ENCODE peak calls at places on chromosomes 7 and 10, in seven cellular contexts. R, M, A, Q, P, F and L are unnamed samples.

GRCh38 chr10:46282460-46283216 is 4.2 kb upstream of the ANTXRL start:
- DNase-seq in R (peak; percentile 62), M (peak; percentile 73), A (peak; percentile 70), Q (peak; percentile 82), P (peak; percentile 66), F (no peak), L (peak; percentile 40)

GRCh38 chr7:107327986-107328569 is 141.8 kb upstream of the GPR22 start:
- DNase-seq in R (peak; percentile 51), M (no peak), A (no peak), Q (peak; percentile 10), P (no peak), F (peak; percentile 13), L (no peak)

GRCh38 chr7:44473295-44473694 is 17.2 kb downstream of the NUDCD3 start:
- DNase-seq in R (peak; percentile 45), M (no peak), A (no peak), Q (peak; percentile 41), P (no peak), F (no peak), L (no peak)

GRCh38 chr10:79056361-79056735 is 12.4 kb upstream of the ZMIZ1 start:
- DNase-seq in R (no peak), M (no peak), A (no peak), Q (no peak), P (no peak), F (no peak), L (no peak)

GRCh38 chr7:30308392-30308791 is 24.0 kb downstream of the ZNRF2 start:
- DNase-seq in R (peak; percentile 12), M (no peak), A (no peak), Q (no peak), P (no peak), F (no peak), L (no peak)

GRCh38 chr10:58747687-58748086 is 235.0 kb downstream of the BICC1 start:
- DNase-seq in R (no peak), M (no peak), A (no peak), Q (no peak), P (no peak), F (no peak), L (no peak)

GRCh38 chr10:44105643-44106042 is 279.3 kb downstream of the CXCL12 start:
- DNase-seq in R (no peak), M (no peak), A (no peak), Q (no peak), P (no peak), F (no peak), L (no peak)

GRCh38 chr10:110312206-110312605 is 7.5 kb upstream of the SMNDC1 start:
- DNase-seq in R (no peak), M (no peak), A (no peak), Q (no peak), P (no peak), F (no peak), L (no peak)

GRCh38 chr7:64686493-64687184 is 20.7 kb downstream of the ZNF107 start:
- DNase-seq in R (no peak), M (no peak), A (no peak), Q (no peak), P (peak; percentile 66), F (no peak), L (no peak)

GRCh38 chr7:50335795-50336754 is 31.6 kb downstream of the IKZF1 start:
- DNase-seq in R (no peak), M (no peak), A (no peak), Q (no peak), P (no peak), F (no peak), L (no peak)

GRCh38 chr10:50373821-50374501 is 122.6 kb upstream of the ASAH2 start:
- DNase-seq in R (peak; percentile 37), M (no peak), A (no peak), Q (peak; percentile 52), P (no peak), F (no peak), L (no peak)

GRCh38 chr7:43865277-43865676 is 4.0 kb downstream of the MRPS24 start:
- DNase-seq in R (no peak), M (no peak), A (no peak), Q (no peak), P (no peak), F (no peak), L (no peak)

GRCh38 chr7:137664846-137665245 is 181.9 kb downstream of the DGKI start:
- DNase-seq in R (no peak), M (no peak), A (no peak), Q (no peak), P (no peak), F (no peak), L (no peak)

DNA sequence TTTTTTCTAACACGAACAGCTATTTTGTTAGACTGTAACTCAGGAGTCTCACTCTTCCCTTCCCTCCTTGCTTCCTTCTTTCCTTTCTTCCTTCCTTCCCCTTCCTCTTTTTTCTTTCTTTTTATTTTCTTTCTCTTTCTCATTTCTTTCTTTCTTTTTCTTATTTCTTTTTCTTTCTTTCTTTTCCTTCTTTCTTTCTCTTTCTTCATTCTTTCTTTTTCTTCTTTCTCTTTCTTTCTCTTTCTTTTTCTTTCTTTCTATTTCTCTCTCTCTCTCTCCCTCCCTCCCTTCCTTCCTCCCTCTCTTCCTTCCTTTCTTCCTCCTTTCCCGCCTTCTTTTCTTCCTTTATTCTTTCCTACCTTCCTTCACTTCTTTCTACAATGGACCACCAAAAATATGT is 1443.0 kb upstream of the LRRTM3 start:
- DNase-seq in R (no peak), M (no peak), A (no peak), Q (no peak), P (no peak), F (no peak), L (no peak)
- TF ChIP-seq CTCF in R (no peak), M (no peak), A (no peak), Q (no peak), P (no peak), F (no peak), L (no peak)

GRCh38 chr7:151390594-151391357 is 19.1 kb downstream of the WDR86 start:
- DNase-seq in R (no peak), M (no peak), A (no peak), Q (no peak), P (no peak), F (no peak), L (no peak)
- TF ChIP-seq CTCF in R (no peak), M (no peak), A (no peak), Q (no peak), P (no peak), F (no peak), L (no peak)

DNA sequence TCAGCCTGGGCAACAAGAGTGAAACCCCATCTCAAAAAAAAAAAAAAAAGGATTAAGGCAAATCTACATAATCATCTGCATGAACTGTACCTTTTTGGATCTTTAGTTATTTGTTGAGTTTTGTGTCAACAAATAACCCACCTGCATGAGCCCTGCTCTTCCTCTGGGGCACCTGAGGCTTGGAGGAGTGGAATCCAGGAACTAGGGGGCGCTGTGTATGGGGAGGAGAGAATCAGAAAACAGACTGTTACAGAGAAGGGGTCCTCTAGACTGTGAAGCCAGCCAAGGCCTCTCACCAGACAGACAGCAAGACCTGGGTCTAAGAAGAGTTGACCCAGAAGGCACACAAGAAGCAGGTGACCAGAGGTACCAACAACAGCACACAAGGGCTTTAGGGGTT is 682.8 kb upstream of the NRP1 start:
- DNase-seq in R (no peak), M (no peak), A (peak; percentile 45), Q (no peak), P (no peak), F (no peak), L (no peak)
- TF ChIP-seq CTCF in R (no peak), M (no peak), A (peak; percentile 57), Q (peak; percentile 9), P (no peak), F (no peak), L (peak; percentile 20)

DNA sequence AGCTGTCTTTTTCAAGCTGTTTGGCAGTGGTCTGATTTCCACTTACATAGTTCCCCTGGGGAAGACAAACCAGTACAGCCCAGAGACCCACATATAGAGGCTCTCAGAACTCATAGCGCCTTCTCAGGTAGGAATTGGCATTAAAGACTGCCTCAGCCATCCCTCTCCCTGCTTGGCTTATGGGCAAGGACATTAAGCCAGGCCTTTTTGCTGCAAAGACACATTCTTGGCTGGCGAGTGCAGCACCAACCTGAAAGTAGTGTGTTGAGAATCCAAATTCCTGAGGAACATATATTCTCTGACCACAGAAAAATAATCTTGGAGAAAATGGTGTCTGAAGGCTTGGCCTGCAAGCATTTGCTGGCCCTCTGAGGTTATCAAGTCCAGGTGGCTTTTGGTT is 39.2 kb upstream of the HPS1 start:
- DNase-seq in R (peak; percentile 35), M (no peak), A (no peak), Q (no peak), P (no peak), F (no peak), L (no peak)
- TF ChIP-seq CTCF in R (no peak), M (no peak), A (no peak), Q (no peak), P (no peak), F (no peak), L (no peak)

DNA sequence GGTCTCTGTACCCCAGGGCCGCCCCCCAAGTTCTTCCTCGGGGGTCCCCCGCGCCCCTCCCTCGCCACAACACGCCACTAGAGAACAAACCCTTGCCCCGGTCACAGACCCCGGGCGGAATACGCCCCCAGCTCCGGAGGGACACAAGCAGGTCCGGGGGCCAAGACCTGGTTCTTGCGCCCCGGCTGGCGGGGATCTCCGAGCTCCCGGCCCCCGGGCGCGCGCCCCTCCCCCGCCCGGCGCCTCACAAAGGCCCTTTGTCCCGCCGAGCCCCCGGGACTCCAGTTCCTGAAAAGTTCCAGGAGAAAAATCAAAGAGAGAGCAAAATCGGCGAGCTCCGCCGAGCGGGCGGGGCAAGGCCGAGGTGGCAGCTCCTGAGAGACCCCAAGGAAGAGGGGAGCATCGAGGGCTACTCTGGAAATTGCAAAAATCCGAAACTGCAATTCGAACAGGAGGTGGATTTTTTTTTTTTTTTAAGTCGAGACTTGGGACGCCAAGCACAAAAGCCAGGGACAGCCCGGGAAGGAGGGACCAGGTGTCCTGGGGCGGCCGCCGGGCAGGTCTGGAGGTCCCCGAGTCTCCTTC is 4.0 kb downstream of the TNRC18 start:
- DNase-seq in R (no peak), M (peak; percentile 63), A (peak; percentile 82), Q (peak; percentile 27), P (no peak), F (no peak), L (peak; percentile 21)
- TF ChIP-seq CTCF in R (no peak), M (no peak), A (no peak), Q (no peak), P (no peak), F (no peak), L (no peak)